ENCODE peak calls at places on chromosome 21, in seven cellular contexts. S, Y, Q, X, A, E and P are unnamed samples.

GRCh38 chr21:41559658-41560599 is 52.0 kb upstream of the TMPRSS2 start:
- DNase-seq in Y (no peak), A (no peak), E (no peak), S (no peak), Q (no peak), X (no peak), P (no peak)

GRCh38 chr21:41168391-41169257 is 664 bp downstream of the BACE2 start:
- DNase-seq in S (peak), A (no peak), Q (no peak), E (peak), X (peak), Y (no peak), P (peak)

GRCh38 chr21:36171327-36171726 is 14.7 kb downstream of the DOP1B start:
- DNase-seq in Q (no peak), A (no peak), X (no peak), Y (no peak), S (no peak), E (no peak), P (no peak)

GRCh38 chr21:35987475-35987874 is 72.9 kb downstream of the SETD4 start:
- DNase-seq in Q (no peak), Y (no peak), A (no peak), X (no peak), S (no peak), E (no peak), P (no peak)

GRCh38 chr21:44984792-44985440 is 45.1 kb downstream of the SLX9 start:
- DNase-seq in Y (no peak), E (no peak), X (no peak), Q (no peak), S (peak), A (no peak), P (no peak)

GRCh38 chr21:25506887-25507286 is 100.4 kb downstream of the MRPL39 start:
- DNase-seq in X (no peak), S (no peak), Q (no peak), A (no peak), Y (no peak), E (no peak), P (no peak)

GRCh38 chr21:26966978-26967913 is at the start of gene ADAMTS5:
- DNase-seq in E (peak), X (no peak), Y (no peak), S (peak), Q (no peak), A (no peak), P (peak)

GRCh38 chr21:41438425-41439113 is 12.5 kb downstream of the MX1 start:
- DNase-seq in X (no peak), Y (no peak), Q (no peak), E (peak), S (no peak), A (peak), P (no peak)

GRCh38 chr21:46158666-46159300 is 3.4 kb upstream of the FTCD start:
- DNase-seq in X (no peak), Q (no peak), E (peak), Y (no peak), A (peak), S (no peak), P (no peak)

GRCh38 chr21:31196724-31197123 is 147.3 kb downstream of the TIAM1 start:
- DNase-seq in X (no peak), Q (no peak), E (no peak), S (no peak), Y (no peak), A (no peak), P (no peak)

GRCh38 chr21:43189936-43190335 is 21.1 kb downstream of the CRYAA start:
- DNase-seq in Y (no peak), E (peak), A (no peak), X (no peak), Q (no peak), S (no peak), P (no peak)

GRCh38 chr21:29256125-29256895 is 42.4 kb upstream of the BACH1 start:
- DNase-seq in X (no peak), Q (no peak), Y (no peak), E (no peak), S (no peak), A (no peak), P (no peak)

GRCh38 chr21:39084073-39084472 is 99.2 kb downstream of the PSMG1 start:
- DNase-seq in X (no peak), Q (no peak), A (no peak), S (no peak), Y (no peak), E (peak), P (no peak)

GRCh38 chr21:44999428-44999971 is 59.7 kb downstream of the SLX9 start:
- DNase-seq in S (no peak), E (no peak), Q (no peak), X (no peak), A (no peak), Y (no peak), P (no peak)

GRCh38 chr21:29005696-29006095 is 13.0 kb upstream of the LTN1 start:
- DNase-seq in S (no peak), Y (no peak), X (no peak), A (no peak), Q (no peak), E (no peak), P (no peak)

GRCh38 chr21:42233067-42233981 is 14.4 kb downstream of the ABCG1 start:
- DNase-seq in Q (peak), X (peak), Y (no peak), S (peak), A (peak), E (peak), P (peak)

GRCh38 chr21:38824124-38824822 is 18.5 kb downstream of the ETS2 start:
- DNase-seq in X (no peak), S (no peak), E (peak), A (no peak), Y (no peak), Q (no peak), P (no peak)

GRCh38 chr21:26845066-26845749 is at the start of gene ADAMTS1:
- DNase-seq in A (no peak), E (peak), S (peak), Q (peak), X (peak), Y (peak), P (peak)

GRCh38 chr21:16137106-16137505 is 407.3 kb downstream of the USP25 start:
- DNase-seq in Y (no peak), S (no peak), X (no peak), E (no peak), Q (no peak), A (no peak), P (no peak)

GRCh38 chr21:45294509-45295291 is 7.0 kb upstream of the POFUT2 start:
- DNase-seq in Y (no peak), X (peak), A (peak), Q (no peak), E (peak), S (peak), P (no peak)

GRCh38 chr21:46455575-46456385 is 2.9 kb upstream of the DIP2A start:
- DNase-seq in X (no peak), S (no peak), Q (no peak), A (no peak), Y (no peak), E (no peak), P (peak)

GRCh38 chr21:42317341-42317741 is 2.1 kb upstream of the TFF3 start:
- DNase-seq in A (peak), E (peak), S (no peak), X (no peak), Y (no peak), Q (no peak), P (no peak)

GRCh38 chr21:45457832-45458172 is 52.8 kb downstream of the COL18A1 start:
- DNase-seq in E (no peak), Q (no peak), X (no peak), A (no peak), S (peak), Y (no peak), P (no peak)

GRCh38 chr21:34180406-34180805 is 107.0 kb downstream of the MRPS6 start:
- DNase-seq in S (no peak), E (no peak), A (no peak), Q (no peak), X (no peak), Y (no peak), P (no peak)
- H3K27ac ChIP-seq in S (peak), E (peak), A (no peak), Q (no peak), X (peak), Y (no peak), P (no peak)

DNA sequence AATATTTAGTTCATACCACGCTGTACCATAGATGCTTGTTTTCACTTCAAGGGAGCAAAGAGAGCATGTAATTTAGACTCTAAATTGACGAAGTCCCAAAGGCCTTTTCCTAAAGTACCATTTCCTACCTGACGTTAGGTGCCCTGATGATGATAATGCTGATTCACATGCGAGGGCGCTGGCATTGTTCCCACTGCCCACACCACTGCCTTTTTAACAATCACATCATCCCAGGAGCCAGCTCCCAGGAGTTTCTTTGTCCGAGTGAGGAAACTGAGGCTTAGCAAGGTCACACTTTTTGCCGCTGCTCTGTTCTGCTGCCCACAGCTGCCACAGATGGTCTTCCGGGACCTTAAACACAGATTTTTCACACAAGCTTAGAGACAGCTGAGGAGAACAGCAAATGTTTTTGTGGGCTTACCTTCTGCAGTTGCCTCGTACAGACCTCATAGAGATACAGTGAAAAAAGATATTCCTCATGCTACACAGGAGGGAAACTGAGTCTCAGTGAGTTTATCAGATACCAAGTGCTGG is 69.4 kb downstream of the EVA1C start:
- DNase-seq in Y (no peak), A (no peak), Q (no peak), X (no peak), E (no peak), S (no peak), P (no peak)
- H3K27ac ChIP-seq in Y (no peak), A (no peak), Q (no peak), X (no peak), E (no peak), S (no peak), P (no peak)

DNA sequence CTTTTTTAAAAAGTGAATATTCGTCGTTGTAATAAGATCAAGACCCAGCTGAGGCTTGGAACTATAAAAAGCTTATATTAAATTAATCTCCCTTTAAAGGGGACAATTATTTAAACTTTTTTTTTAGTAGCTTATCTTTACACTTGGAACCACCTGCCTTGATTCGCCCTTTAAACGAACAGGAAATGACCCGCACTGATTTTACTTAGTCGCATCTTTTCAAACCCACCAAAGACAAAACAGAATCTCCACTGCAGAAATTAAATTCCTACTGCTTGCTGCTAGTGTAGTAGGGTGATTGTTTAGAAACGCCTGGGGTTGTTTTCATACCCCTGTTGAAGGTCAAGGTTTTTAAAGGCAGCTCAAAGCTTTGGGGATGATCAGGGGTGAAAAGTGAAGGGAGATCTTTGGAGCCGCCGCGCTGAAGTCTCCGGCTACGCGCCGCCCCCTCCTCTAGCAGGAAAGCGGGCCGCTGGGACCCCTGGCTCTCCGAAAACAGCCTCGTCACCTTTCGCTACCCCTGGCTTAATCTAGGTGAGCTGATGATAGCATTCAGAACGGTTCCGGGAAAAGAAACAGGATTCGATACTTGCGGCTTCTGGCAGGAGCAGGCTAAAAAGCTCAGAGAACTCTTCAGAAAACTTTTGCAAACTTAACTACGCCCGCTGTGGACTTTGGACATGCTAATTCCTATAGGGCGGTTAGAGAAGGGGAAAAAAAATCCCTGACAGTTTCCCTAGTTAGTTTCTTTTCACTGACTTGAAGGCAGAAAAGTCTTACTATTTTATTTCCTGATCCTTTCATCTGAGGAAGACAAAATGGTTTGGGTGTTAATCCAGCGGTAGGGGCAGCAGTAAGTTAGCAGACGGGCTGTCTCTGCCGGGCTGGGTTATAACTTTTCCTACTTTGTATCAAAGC is 163.2 kb downstream of the RUNX1 start:
- DNase-seq in Q (no peak), Y (no peak), E (no peak), X (no peak), A (no peak), S (no peak), P (no peak)
- H3K27ac ChIP-seq in Q (peak), Y (peak), E (peak), X (peak), A (no peak), S (peak), P (no peak)

GRCh38 chr21:37564924-37565529 is 198.5 kb downstream of the DYRK1A start:
- DNase-seq in X (no peak), Q (no peak), E (no peak), Y (no peak), A (no peak), S (no peak), P (peak)
- H3K27ac ChIP-seq in X (peak), Q (peak), E (peak), Y (peak), A (peak), S (peak), P (peak)